ENCODE peak calls at places on chromosomes 13 and 19, in six cellular contexts. B is K562, P is H1, Y is HepG2, L is NT2/D1, M is GM12878. I is an unnamed sample.

GRCh38 chr13:45219123-45219891 is 18.5 kb upstream of the KCTD4 start:
- DNase-seq in B (no peak), P (no peak), Y (peak), L (no peak), M (no peak), I (no peak)

GRCh38 chr13:110397445-110397844 is 90.4 kb downstream of the COL4A2 start:
- DNase-seq in B (no peak), P (no peak), Y (no peak), L (no peak), M (no peak), I (no peak)

GRCh38 chr13:40352385-40352778 is 314.1 kb downstream of the FOXO1 start:
- DNase-seq in B (no peak), P (no peak), Y (no peak), L (no peak), M (no peak), I (no peak)

GRCh38 chr19:10390652-10391286 is 10.4 kb upstream of the TYK2 start:
- DNase-seq in B (peak), P (peak), Y (peak), L (peak), M (no peak), I (peak)

GRCh38 chr19:45166723-45167252 is 6.0 kb upstream of the NKPD1 start:
- DNase-seq in B (no peak), P (no peak), Y (peak), L (no peak), M (no peak), I (no peak)

GRCh38 chr19:23904406-23904805 is 10.3 kb upstream of the ZNF726 start:
- DNase-seq in B (no peak), P (no peak), Y (no peak), L (no peak), M (no peak), I (no peak)

GRCh38 chr19:43699506-43700367 is 16.1 kb upstream of the IRGC start:
- DNase-seq in B (no peak), P (peak), Y (no peak), L (peak), M (no peak), I (no peak)

GRCh38 chr13:90232291-90232690 is 1115.2 kb upstream of the MIR17HG start:
- DNase-seq in B (no peak), P (no peak), Y (no peak), L (peak), M (no peak), I (no peak)

GRCh38 chr19:4327252-4327876 is 11.3 kb downstream of the STAP2 start:
- DNase-seq in B (peak), P (peak), Y (no peak), L (peak), M (no peak), I (no peak)

GRCh38 chr13:51637852-51638496 is 53.7 kb downstream of the WDFY2 start:
- DNase-seq in B (no peak), P (no peak), Y (no peak), L (no peak), M (no peak), I (no peak)

GRCh38 chr13:109670776-109671175 is 115.6 kb downstream of the IRS2 start:
- DNase-seq in B (no peak), P (no peak), Y (no peak), L (no peak), M (no peak), I (no peak)

GRCh38 chr13:48892311-48892710 is 83.4 kb upstream of the FNDC3A start:
- DNase-seq in B (no peak), P (no peak), Y (peak), L (no peak), M (no peak), I (peak)

GRCh38 chr19:57830071-57830602 is at the start of gene ZNF587B:
- DNase-seq in B (peak), P (peak), Y (peak), L (peak), M (no peak), I (peak)

GRCh38 chr19:14758816-14759215 is 19.5 kb downstream of the ADGRE2 start:
- DNase-seq in B (no peak), P (peak), Y (no peak), L (peak), M (no peak), I (no peak)

GRCh38 chr13:72521965-72522661 is 205.3 kb downstream of the MZT1 start:
- DNase-seq in B (no peak), P (no peak), Y (no peak), L (no peak), M (no peak), I (no peak)

GRCh38 chr19:3984584-3984907 is 717 bp downstream of the EEF2 start:
- DNase-seq in B (peak), P (no peak), Y (no peak), L (no peak), M (no peak), I (no peak)

GRCh38 chr19:17555929-17556813 is 722 bp downstream of the COLGALT1 start:
- DNase-seq in B (peak), P (peak), Y (no peak), L (no peak), M (no peak), I (no peak)

GRCh38 chr13:90783273-90783672 is 564.2 kb upstream of the MIR17HG start:
- DNase-seq in B (no peak), P (no peak), Y (no peak), L (no peak), M (no peak), I (no peak)

GRCh38 chr19:44582581-44583265 is 30.6 kb upstream of the IGSF23 start:
- DNase-seq in B (peak), P (peak), Y (no peak), L (peak), M (no peak), I (peak)

GRCh38 chr13:30998548-30999140 is 66.2 kb downstream of the TEX26 start:
- DNase-seq in B (no peak), P (no peak), Y (no peak), L (no peak), M (no peak), I (no peak)

GRCh38 chr19:56174550-56174949 is 1.3 kb upstream of the GALP start:
- DNase-seq in B (no peak), P (no peak), Y (no peak), L (no peak), M (no peak), I (no peak)

GRCh38 chr19:56174086-56174485 is 1.7 kb upstream of the GALP start:
- DNase-seq in B (no peak), P (no peak), Y (no peak), L (no peak), M (no peak), I (no peak)

GRCh38 chr19:56176881-56177280 is 1.1 kb downstream of the GALP start:
- DNase-seq in B (no peak), P (no peak), Y (no peak), L (no peak), M (no peak), I (no peak)

GRCh38 chr19:56177564-56178243 is 1.9 kb downstream of the GALP start:
- DNase-seq in B (no peak), P (no peak), Y (no peak), L (no peak), M (no peak), I (no peak)
- TF ChIP-seq ZNF274 in B (no peak), P (no peak), Y (no peak), L (no peak), M (no peak), I (no peak)

GRCh38 chr19:33673258-33673875 is 51.6 kb downstream of the CHST8 start:
- DNase-seq in B (no peak), P (no peak), Y (no peak), L (no peak), M (no peak), I (no peak)

GRCh38 chr19:33673996-33674395 is 52.2 kb downstream of the CHST8 start:
- DNase-seq in B (no peak), P (no peak), Y (no peak), L (no peak), M (no peak), I (no peak)

GRCh38 chr19:33676999-33677665 is 55.4 kb downstream of the CHST8 start:
- DNase-seq in B (no peak), P (no peak), Y (no peak), L (no peak), M (no peak), I (no peak)

GRCh38 chr19:33675501-33676124 is 53.9 kb downstream of the CHST8 start:
- DNase-seq in B (no peak), P (no peak), Y (no peak), L (no peak), M (no peak), I (no peak)

DNA sequence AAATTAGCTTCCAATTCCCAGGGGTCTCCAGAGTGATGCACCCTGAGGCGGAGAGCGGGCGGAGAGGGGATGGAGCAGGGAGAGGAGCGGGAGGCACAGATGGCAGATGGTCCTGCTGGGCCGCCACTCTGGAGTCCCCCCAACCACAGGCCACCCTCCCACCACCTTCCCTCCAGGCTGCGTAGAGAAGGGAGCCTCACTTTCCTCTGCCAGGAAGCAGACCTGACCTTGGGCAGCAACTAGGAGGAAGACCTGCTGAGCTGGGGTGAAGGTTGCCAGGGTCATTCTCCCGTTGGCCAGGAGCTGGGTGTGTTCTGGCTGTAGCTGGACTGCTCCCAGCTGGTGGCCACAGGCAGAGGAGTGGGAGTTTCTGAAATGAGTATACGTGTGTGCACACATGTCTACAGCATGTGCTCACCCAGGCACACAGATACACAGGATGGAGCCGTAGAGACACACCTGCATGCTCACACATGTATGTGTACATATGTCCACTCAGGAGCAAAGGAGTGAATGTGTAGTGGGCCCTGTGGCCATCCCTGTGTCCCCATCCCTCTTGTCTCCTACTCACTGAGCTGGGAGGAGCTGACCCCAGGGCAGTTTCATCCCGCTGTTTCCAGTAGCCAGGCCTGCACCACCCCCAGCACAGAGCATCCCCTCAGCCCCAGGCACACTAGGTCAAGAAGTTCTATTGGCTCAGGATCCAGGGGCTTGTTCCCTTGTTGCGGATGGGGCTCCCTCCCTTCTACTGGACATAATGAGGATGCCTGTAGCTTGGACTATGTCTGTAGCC is 53.0 kb downstream of the CHST8 start:
- DNase-seq in B (no peak), P (no peak), Y (no peak), L (no peak), M (no peak), I (no peak)
- TF ChIP-seq ZNF274 in B (no peak), P (no peak), Y (no peak), L (no peak), M (no peak), I (no peak)

GRCh38 chr19:6032827-6033226 is 54.9 kb upstream of the RANBP3 start:
- DNase-seq in B (no peak), P (peak), Y (no peak), L (no peak), M (no peak), I (no peak)

GRCh38 chr19:6033744-6034264 is 55.9 kb upstream of the RANBP3 start:
- DNase-seq in B (no peak), P (no peak), Y (no peak), L (no peak), M (no peak), I (no peak)

GRCh38 chr19:6026390-6026897 is 48.5 kb upstream of the RANBP3 start:
- DNase-seq in B (no peak), P (no peak), Y (no peak), L (no peak), M (no peak), I (no peak)

GRCh38 chr19:6032381-6032780 is 54.4 kb upstream of the RANBP3 start:
- DNase-seq in B (no peak), P (peak), Y (no peak), L (no peak), M (no peak), I (no peak)

GRCh38 chr19:6030214-6030507 is 52.2 kb upstream of the RANBP3 start:
- DNase-seq in B (no peak), P (no peak), Y (no peak), L (no peak), M (no peak), I (no peak)
- TF ChIP-seq ZNF274 in B (no peak), P (no peak), Y (no peak), L (no peak), M (no peak), I (no peak)

DNA sequence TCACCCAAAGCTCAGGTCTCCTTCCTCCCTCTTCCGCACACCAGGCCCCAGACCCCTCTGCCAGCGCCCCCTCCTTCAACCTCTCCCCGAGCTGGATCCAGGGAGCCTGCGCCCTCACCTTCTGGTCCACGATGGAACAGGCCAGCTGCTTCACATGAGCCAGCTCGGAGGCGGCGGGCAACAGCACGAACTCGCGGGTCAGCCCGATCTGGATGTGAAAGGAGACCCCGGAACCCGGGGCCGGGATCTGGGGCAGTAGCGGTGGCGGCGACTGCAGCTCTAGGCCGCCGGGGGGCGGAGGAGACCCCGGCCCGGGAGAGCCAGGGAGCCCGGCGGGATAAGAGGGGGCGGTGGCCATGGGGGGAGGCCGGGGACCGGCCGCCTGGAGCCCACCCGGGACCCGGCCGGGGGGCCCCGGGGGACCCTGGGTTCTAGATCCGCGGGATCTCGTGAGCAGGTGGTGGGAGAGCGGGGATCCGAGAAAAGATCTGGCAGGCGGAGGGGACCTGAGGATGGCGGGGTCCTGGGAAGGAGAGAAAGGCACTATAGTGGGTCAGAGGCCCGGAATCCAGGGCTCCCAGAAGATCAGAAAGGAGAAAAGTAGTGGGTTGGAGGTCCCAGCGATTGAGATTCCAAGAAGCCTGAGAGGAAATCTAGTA is 772 bp downstream of the PRKD2 start:
- DNase-seq in B (peak), P (peak), Y (no peak), L (no peak), M (no peak), I (no peak)
- TF ChIP-seq ZNF274 in B (no peak), P (no peak), Y (peak), L (no peak), M (no peak), I (no peak)

GRCh38 chr13:112907286-112907685 is 61.7 kb upstream of the MCF2L start:
- DNase-seq in B (no peak), P (no peak), Y (no peak), L (no peak), M (no peak), I (no peak)
- TF ChIP-seq ZNF274 in B (no peak), P (no peak), Y (no peak), L (no peak), M (no peak), I (no peak)

GRCh38 chr19:46830864-46831263 is 19.8 kb downstream of the AP2S1 start:
- DNase-seq in B (no peak), P (no peak), Y (no peak), L (no peak), M (no peak), I (no peak)

GRCh38 chr19:46823049-46823448 is 27.6 kb downstream of the AP2S1 start:
- DNase-seq in B (no peak), P (no peak), Y (no peak), L (no peak), M (no peak), I (no peak)

GRCh38 chr19:46824887-46825730 is 25.5 kb downstream of the AP2S1 start:
- DNase-seq in B (no peak), P (no peak), Y (no peak), L (no peak), M (no peak), I (no peak)

GRCh38 chr19:46825731-46826055 is 25.0 kb downstream of the AP2S1 start:
- DNase-seq in B (no peak), P (no peak), Y (no peak), L (no peak), M (no peak), I (no peak)

DNA sequence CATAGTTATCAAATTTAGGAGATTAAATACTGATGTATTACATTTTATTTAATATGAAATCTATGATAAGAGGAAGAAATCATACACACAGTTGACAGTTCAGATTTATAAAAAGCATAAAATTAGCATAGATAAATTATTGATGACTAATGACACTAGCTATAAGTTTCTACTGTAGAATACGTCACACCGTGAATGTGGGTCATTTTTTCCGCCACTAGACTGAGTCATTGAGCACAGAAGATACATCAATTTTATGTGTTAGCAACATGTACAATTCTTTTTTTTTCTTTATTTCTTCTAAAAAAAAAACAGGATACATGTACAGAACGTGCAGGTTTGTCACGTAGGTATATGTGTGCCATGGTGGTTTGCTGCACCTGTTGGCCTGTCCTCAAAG is 22.2 kb downstream of the AP2S1 start:
- DNase-seq in B (no peak), P (no peak), Y (no peak), L (no peak), M (no peak), I (no peak)
- TF ChIP-seq ZNF274 in B (no peak), P (no peak), Y (no peak), L (no peak), M (no peak), I (no peak)

GRCh38 chr19:48606463-48607358 is at the start of gene SPACA4:
- DNase-seq in B (no peak), P (no peak), Y (no peak), L (no peak), M (no peak), I (no peak)
- TF ChIP-seq ZNF274 in B (no peak), P (no peak), Y (no peak), L (no peak), M (no peak), I (no peak)

GRCh38 chr19:38433268-38433733 is at the start of gene RYR1:
- DNase-seq in B (peak), P (peak), Y (no peak), L (no peak), M (no peak), I (peak)

GRCh38 chr19:38437917-38438316 is 4.4 kb downstream of the RYR1 start:
- DNase-seq in B (no peak), P (no peak), Y (no peak), L (no peak), M (no peak), I (no peak)

GRCh38 chr19:38430931-38431330 is 2.6 kb upstream of the RYR1 start:
- DNase-seq in B (no peak), P (no peak), Y (no peak), L (no peak), M (no peak), I (no peak)

GRCh38 chr19:38437295-38437694 is 3.8 kb downstream of the RYR1 start:
- DNase-seq in B (no peak), P (no peak), Y (no peak), L (no peak), M (no peak), I (no peak)

GRCh38 chr19:38434549-38435051 is 1.1 kb downstream of the RYR1 start:
- DNase-seq in B (peak), P (peak), Y (no peak), L (no peak), M (no peak), I (no peak)
- TF ChIP-seq ZNF274 in B (no peak), P (no peak), Y (no peak), L (no peak), M (no peak), I (no peak)

DNA sequence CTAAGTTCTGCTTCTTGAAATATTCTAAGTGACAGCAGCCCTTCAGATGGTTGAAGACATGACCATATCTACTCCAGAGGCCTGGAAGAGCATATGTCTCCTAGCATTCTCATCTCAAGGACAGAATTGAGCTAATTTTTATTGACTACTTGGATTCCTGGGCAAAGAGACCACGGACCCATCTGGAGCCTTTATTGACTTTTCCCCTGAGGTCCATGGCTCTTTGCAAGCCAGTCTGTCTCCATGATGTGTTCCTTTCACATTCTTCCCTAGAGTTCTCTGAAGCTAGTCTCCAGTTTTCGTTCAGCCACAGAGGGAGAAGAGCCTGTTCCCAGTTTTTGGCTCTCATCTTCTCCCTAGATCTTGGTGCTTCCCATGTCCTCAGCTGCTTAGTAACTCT is 202.7 kb downstream of the PCCA start:
- DNase-seq in B (no peak), P (no peak), Y (peak), L (no peak), M (no peak), I (no peak)
- TF ChIP-seq ZNF274 in B (no peak), P (no peak), Y (no peak), L (no peak), M (no peak), I (no peak)